ENCODE peak calls at places on chromosomes 12 and 14, in seven cellular contexts. One of them, this sample, is unnamed.

GRCh38 chr14:21496453-21496852 is 14.7 kb downstream of the METTL3 start:
- DNase-seq in GM04504: no peak
- DNase-seq in mucosa of descending colon: no peak
- DNase-seq in CD8-positive, alpha-beta T cell: no peak
- DNase-seq in AG09309: no peak
- DNase-seq in GM23338: no peak
- DNase-seq in NCI-H1694: no peak
- DNase-seq in this sample: no peak

GRCh38 chr14:33524244-33524643 is 426.6 kb downstream of the EGLN3 start:
- DNase-seq in GM04504: no peak
- DNase-seq in AG09309: no peak
- DNase-seq in GM23338: no peak
- DNase-seq in NCI-H1694: no peak
- DNase-seq in CD8-positive, alpha-beta T cell: no peak
- DNase-seq in mucosa of descending colon: no peak
- DNase-seq in this sample: no peak

GRCh38 chr12:6311822-6312528 is 1.5 kb downstream of the PLEKHG6 start:
- DNase-seq in CD8-positive, alpha-beta T cell: no peak
- DNase-seq in mucosa of descending colon: no peak
- DNase-seq in GM23338: no peak
- DNase-seq in GM04504: no peak
- DNase-seq in NCI-H1694: no peak
- DNase-seq in AG09309: no peak
- DNase-seq in this sample: no peak

GRCh38 chr12:92109613-92110012 is 36.0 kb downstream of the BTG1 start:
- DNase-seq in GM23338: no peak
- DNase-seq in GM04504: no peak
- DNase-seq in CD8-positive, alpha-beta T cell: no peak
- DNase-seq in NCI-H1694: no peak
- DNase-seq in mucosa of descending colon: no peak
- DNase-seq in AG09309: no peak
- DNase-seq in this sample: no peak

GRCh38 chr12:53974084-53975018 is at the start of gene HOTAIR:
- DNase-seq in GM04504: no peak
- DNase-seq in NCI-H1694: no peak
- DNase-seq in CD8-positive, alpha-beta T cell: no peak
- DNase-seq in AG09309: no peak
- DNase-seq in mucosa of descending colon: no peak
- DNase-seq in GM23338: peak; percentile 54
- DNase-seq in this sample: peak; percentile 44

GRCh38 chr14:24279301-24280186 is 8.1 kb upstream of the RABGGTA start:
- DNase-seq in mucosa of descending colon: no peak
- DNase-seq in NCI-H1694: peak; percentile 77
- DNase-seq in CD8-positive, alpha-beta T cell: peak; percentile 3
- DNase-seq in GM23338: no peak
- DNase-seq in AG09309: no peak
- DNase-seq in GM04504: no peak
- DNase-seq in this sample: no peak

GRCh38 chr12:111359231-111359913 is 9.5 kb downstream of the PHETA1 start:
- DNase-seq in NCI-H1694: no peak
- DNase-seq in AG09309: no peak
- DNase-seq in CD8-positive, alpha-beta T cell: no peak
- DNase-seq in GM23338: no peak
- DNase-seq in mucosa of descending colon: no peak
- DNase-seq in GM04504: no peak
- DNase-seq in this sample: no peak

GRCh38 chr12:101181776-101182175 is 28.3 kb downstream of the SLC5A8 start:
- DNase-seq in NCI-H1694: no peak
- DNase-seq in GM23338: no peak
- DNase-seq in CD8-positive, alpha-beta T cell: no peak
- DNase-seq in mucosa of descending colon: no peak
- DNase-seq in AG09309: no peak
- DNase-seq in GM04504: peak; percentile 23
- DNase-seq in this sample: no peak

GRCh38 chr12:50072198-50072907 is 12.8 kb upstream of the SMARCD1 start:
- DNase-seq in CD8-positive, alpha-beta T cell: no peak
- DNase-seq in NCI-H1694: no peak
- DNase-seq in AG09309: no peak
- DNase-seq in GM23338: no peak
- DNase-seq in mucosa of descending colon: no peak
- DNase-seq in GM04504: no peak
- DNase-seq in this sample: no peak

GRCh38 chr12:52566847-52567291 is 6.8 kb downstream of the KRT74 start:
- DNase-seq in CD8-positive, alpha-beta T cell: peak; percentile 32
- DNase-seq in AG09309: no peak
- DNase-seq in GM23338: no peak
- DNase-seq in GM04504: no peak
- DNase-seq in NCI-H1694: peak; percentile 23
- DNase-seq in mucosa of descending colon: no peak
- DNase-seq in this sample: peak; percentile 60

GRCh38 chr14:61177279-61178225 is 103.6 kb downstream of the TMEM30B start:
- DNase-seq in NCI-H1694: no peak
- DNase-seq in GM04504: no peak
- DNase-seq in CD8-positive, alpha-beta T cell: no peak
- DNase-seq in GM23338: peak; percentile 49
- DNase-seq in AG09309: no peak
- DNase-seq in mucosa of descending colon: no peak
- DNase-seq in this sample: no peak

GRCh38 chr12:2323538-2324261 is 270.9 kb downstream of the CACNA1C start:
- DNase-seq in CD8-positive, alpha-beta T cell: no peak
- DNase-seq in AG09309: no peak
- DNase-seq in GM04504: no peak
- DNase-seq in GM23338: no peak
- DNase-seq in mucosa of descending colon: no peak
- DNase-seq in NCI-H1694: no peak
- DNase-seq in this sample: no peak

GRCh38 chr12:107801150-107801549 is 26.6 kb downstream of the ASCL4 start:
- DNase-seq in NCI-H1694: no peak
- DNase-seq in mucosa of descending colon: no peak
- DNase-seq in AG09309: no peak
- DNase-seq in GM04504: no peak
- DNase-seq in CD8-positive, alpha-beta T cell: no peak
- DNase-seq in GM23338: no peak
- DNase-seq in this sample: no peak

GRCh38 chr12:65634626-65635331 is 189.5 kb upstream of the HMGA2 start:
- DNase-seq in GM04504: no peak
- DNase-seq in mucosa of descending colon: no peak
- DNase-seq in AG09309: no peak
- DNase-seq in CD8-positive, alpha-beta T cell: no peak
- DNase-seq in NCI-H1694: no peak
- DNase-seq in GM23338: no peak
- DNase-seq in this sample: no peak

GRCh38 chr14:97975960-97976359 is 1178.8 kb downstream of the VRK1 start:
- DNase-seq in CD8-positive, alpha-beta T cell: no peak
- DNase-seq in GM23338: no peak
- DNase-seq in mucosa of descending colon: no peak
- DNase-seq in AG09309: no peak
- DNase-seq in GM04504: no peak
- DNase-seq in NCI-H1694: no peak
- DNase-seq in this sample: no peak

GRCh38 chr14:25006961-25007795 is 42.8 kb downstream of the STXBP6 start:
- DNase-seq in mucosa of descending colon: no peak
- DNase-seq in NCI-H1694: no peak
- DNase-seq in GM23338: no peak
- DNase-seq in CD8-positive, alpha-beta T cell: no peak
- DNase-seq in GM04504: no peak
- DNase-seq in AG09309: peak; percentile 68
- DNase-seq in this sample: no peak

GRCh38 chr14:77459072-77459723 is 1.3 kb downstream of the AHSA1 start:
- DNase-seq in AG09309: peak; percentile 34
- DNase-seq in CD8-positive, alpha-beta T cell: peak; percentile 26
- DNase-seq in GM04504: peak; percentile 51
- DNase-seq in mucosa of descending colon: no peak
- DNase-seq in GM23338: peak; percentile 91
- DNase-seq in NCI-H1694: peak; percentile 98
- DNase-seq in this sample: no peak

GRCh38 chr12:92051441-92051840 is 94.2 kb downstream of the BTG1 start:
- DNase-seq in NCI-H1694: no peak
- DNase-seq in mucosa of descending colon: no peak
- DNase-seq in GM04504: no peak
- DNase-seq in AG09309: no peak
- DNase-seq in GM23338: no peak
- DNase-seq in CD8-positive, alpha-beta T cell: no peak
- DNase-seq in this sample: no peak

GRCh38 chr12:6235499-6235898 is 35.3 kb downstream of the CD9 start:
- DNase-seq in CD8-positive, alpha-beta T cell: no peak
- DNase-seq in NCI-H1694: no peak
- DNase-seq in GM23338: no peak
- DNase-seq in AG09309: no peak
- DNase-seq in GM04504: no peak
- DNase-seq in mucosa of descending colon: peak; percentile 87
- DNase-seq in this sample: no peak

GRCh38 chr12:6603095-6603567 is 4.0 kb downstream of the CHD4 start:
- DNase-seq in GM23338: no peak
- DNase-seq in AG09309: no peak
- DNase-seq in mucosa of descending colon: no peak
- DNase-seq in NCI-H1694: peak; percentile 86
- DNase-seq in CD8-positive, alpha-beta T cell: peak; percentile 32
- DNase-seq in GM04504: no peak
- DNase-seq in this sample: peak; percentile 99

GRCh38 chr12:57518176-57518919 is 2.0 kb downstream of the DDIT3 start:
- DNase-seq in CD8-positive, alpha-beta T cell: no peak
- DNase-seq in AG09309: no peak
- DNase-seq in GM23338: no peak
- DNase-seq in NCI-H1694: no peak
- DNase-seq in GM04504: no peak
- DNase-seq in mucosa of descending colon: no peak
- DNase-seq in this sample: no peak

GRCh38 chr14:88630565-88630964 is 67.7 kb downstream of the ZC3H14 start:
- DNase-seq in GM23338: no peak
- DNase-seq in AG09309: peak; percentile 76
- DNase-seq in NCI-H1694: no peak
- DNase-seq in GM04504: no peak
- DNase-seq in CD8-positive, alpha-beta T cell: no peak
- DNase-seq in mucosa of descending colon: no peak
- DNase-seq in this sample: no peak

GRCh38 chr12:91109148-91109564 is 2.1 kb downstream of the LUM start:
- DNase-seq in AG09309: peak; percentile 64
- DNase-seq in CD8-positive, alpha-beta T cell: peak; percentile 1
- DNase-seq in NCI-H1694: peak; percentile 42
- DNase-seq in GM04504: peak; percentile 53
- DNase-seq in mucosa of descending colon: peak; percentile 80
- DNase-seq in GM23338: peak; percentile 78
- DNase-seq in this sample: no peak

GRCh38 chr12:3333583-3333982 is 157.4 kb upstream of the PRMT8 start:
- DNase-seq in mucosa of descending colon: no peak
- DNase-seq in AG09309: no peak
- DNase-seq in NCI-H1694: no peak
- DNase-seq in GM04504: no peak
- DNase-seq in GM23338: peak; percentile 95
- DNase-seq in CD8-positive, alpha-beta T cell: no peak
- DNase-seq in this sample: no peak

GRCh38 chr12:73352826-73353225 is 1080.7 kb downstream of the TRHDE start:
- DNase-seq in NCI-H1694: no peak
- DNase-seq in AG09309: no peak
- DNase-seq in CD8-positive, alpha-beta T cell: no peak
- DNase-seq in GM04504: no peak
- DNase-seq in GM23338: no peak
- DNase-seq in mucosa of descending colon: no peak
- DNase-seq in this sample: no peak

GRCh38 chr12:56714431-56714929 is 10.6 kb downstream of the NACA start:
- DNase-seq in GM23338: no peak
- DNase-seq in NCI-H1694: no peak
- DNase-seq in CD8-positive, alpha-beta T cell: no peak
- DNase-seq in GM04504: no peak
- DNase-seq in mucosa of descending colon: no peak
- DNase-seq in AG09309: no peak
- DNase-seq in this sample: no peak

GRCh38 chr12:80778005-80778541 is 61.4 kb downstream of the MYF5 start:
- DNase-seq in GM23338: no peak
- DNase-seq in AG09309: peak; percentile 86
- DNase-seq in CD8-positive, alpha-beta T cell: no peak
- DNase-seq in GM04504: peak; percentile 94
- DNase-seq in NCI-H1694: peak; percentile 58
- DNase-seq in mucosa of descending colon: no peak
- DNase-seq in this sample: peak; percentile 91

GRCh38 chr14:90696728-90697127 is 119.5 kb downstream of the TTC7B start:
- DNase-seq in GM23338: no peak
- DNase-seq in NCI-H1694: no peak
- DNase-seq in GM04504: no peak
- DNase-seq in AG09309: no peak
- DNase-seq in CD8-positive, alpha-beta T cell: no peak
- DNase-seq in mucosa of descending colon: no peak
- DNase-seq in this sample: no peak

GRCh38 chr12:10802587-10802986 is at the start of gene TAS2R7:
- DNase-seq in mucosa of descending colon: no peak
- DNase-seq in NCI-H1694: no peak
- DNase-seq in GM23338: no peak
- DNase-seq in GM04504: no peak
- DNase-seq in AG09309: no peak
- DNase-seq in CD8-positive, alpha-beta T cell: no peak
- DNase-seq in this sample: no peak

GRCh38 chr14:25111061-25111601 is 61.2 kb upstream of the STXBP6 start:
- DNase-seq in CD8-positive, alpha-beta T cell: no peak
- DNase-seq in GM04504: no peak
- DNase-seq in AG09309: peak; percentile 98
- DNase-seq in mucosa of descending colon: no peak
- DNase-seq in GM23338: peak; percentile 25
- DNase-seq in NCI-H1694: no peak
- DNase-seq in this sample: no peak

GRCh38 chr12:63889236-63889635 is 44.7 kb downstream of the SRGAP1 start:
- DNase-seq in GM04504: no peak
- DNase-seq in NCI-H1694: no peak
- DNase-seq in GM23338: no peak
- DNase-seq in AG09309: no peak
- DNase-seq in mucosa of descending colon: no peak
- DNase-seq in CD8-positive, alpha-beta T cell: no peak
- DNase-seq in this sample: no peak

GRCh38 chr12:31629756-31630732 is 29.4 kb upstream of the ETFBKMT start:
- DNase-seq in AG09309: no peak
- DNase-seq in NCI-H1694: no peak
- DNase-seq in mucosa of descending colon: no peak
- DNase-seq in GM23338: peak; percentile 14
- DNase-seq in CD8-positive, alpha-beta T cell: no peak
- DNase-seq in GM04504: peak; percentile 47
- DNase-seq in this sample: no peak

GRCh38 chr14:68655961-68656360 is 136.9 kb downstream of the ZFP36L1 start:
- DNase-seq in AG09309: no peak
- DNase-seq in GM04504: no peak
- DNase-seq in mucosa of descending colon: no peak
- DNase-seq in GM23338: no peak
- DNase-seq in CD8-positive, alpha-beta T cell: no peak
- DNase-seq in NCI-H1694: no peak
- DNase-seq in this sample: no peak

GRCh38 chr14:54175298-54175942 is 218.8 kb upstream of the BMP4 start:
- DNase-seq in mucosa of descending colon: no peak
- DNase-seq in AG09309: no peak
- DNase-seq in GM23338: peak; percentile 93
- DNase-seq in CD8-positive, alpha-beta T cell: no peak
- DNase-seq in NCI-H1694: peak; percentile 95
- DNase-seq in GM04504: peak; percentile 43
- DNase-seq in this sample: peak; percentile 31

GRCh38 chr12:118781692-118782091 is 199.6 kb upstream of the SRRM4 start:
- DNase-seq in AG09309: no peak
- DNase-seq in GM23338: peak; percentile 50
- DNase-seq in mucosa of descending colon: no peak
- DNase-seq in NCI-H1694: no peak
- DNase-seq in CD8-positive, alpha-beta T cell: no peak
- DNase-seq in GM04504: no peak
- DNase-seq in this sample: no peak

GRCh38 chr12:93198086-93198485 is 179.6 kb upstream of the NUDT4 start:
- DNase-seq in AG09309: no peak
- DNase-seq in CD8-positive, alpha-beta T cell: no peak
- DNase-seq in NCI-H1694: no peak
- DNase-seq in GM23338: no peak
- DNase-seq in mucosa of descending colon: no peak
- DNase-seq in GM04504: peak; percentile 59
- DNase-seq in this sample: no peak

GRCh38 chr12:94596596-94596995 is 53.8 kb downstream of the TMCC3 start:
- DNase-seq in CD8-positive, alpha-beta T cell: no peak
- DNase-seq in AG09309: no peak
- DNase-seq in GM23338: no peak
- DNase-seq in NCI-H1694: no peak
- DNase-seq in mucosa of descending colon: no peak
- DNase-seq in GM04504: no peak
- DNase-seq in this sample: no peak

GRCh38 chr12:120125029-120125428 is 8.5 kb upstream of the RAB35 start:
- DNase-seq in AG09309: no peak
- DNase-seq in mucosa of descending colon: no peak
- DNase-seq in GM04504: no peak
- DNase-seq in GM23338: no peak
- DNase-seq in NCI-H1694: no peak
- DNase-seq in CD8-positive, alpha-beta T cell: no peak
- DNase-seq in this sample: no peak

This sample was measured in NCI-H2171.